ENCODE peak calls at places on chromosome 11, in eight cellular contexts. One of them, this sample, is unnamed.

GRCh38 chr11:75463106-75463774 is 30.2 kb upstream of the KLHL35 start:
- DNase-seq in ovary: no peak
- DNase-seq in PC-9: no peak
- DNase-seq in BE2C: no peak
- DNase-seq in tibial artery: no peak
- DNase-seq in breast epithelium: no peak
- DNase-seq in cardiac muscle cell: no peak
- DNase-seq in pancreas: peak; percentile 25
- DNase-seq in this sample: no peak

GRCh38 chr11:73345481-73346147 is 30.6 kb upstream of the RELT start:
- DNase-seq in ovary: no peak
- DNase-seq in PC-9: no peak
- DNase-seq in BE2C: no peak
- DNase-seq in tibial artery: no peak
- DNase-seq in breast epithelium: no peak
- DNase-seq in cardiac muscle cell: no peak
- DNase-seq in pancreas: no peak
- DNase-seq in this sample: no peak

GRCh38 chr11:74532496-74533246 is 39.1 kb upstream of the LIPT2 start:
- DNase-seq in ovary: no peak
- DNase-seq in PC-9: peak; percentile 64
- DNase-seq in BE2C: no peak
- DNase-seq in tibial artery: no peak
- DNase-seq in breast epithelium: no peak
- DNase-seq in cardiac muscle cell: no peak
- DNase-seq in pancreas: no peak
- DNase-seq in this sample: no peak

GRCh38 chr11:20002312-20003216 is 157.7 kb downstream of the DBX1 start:
- DNase-seq in ovary: no peak
- DNase-seq in PC-9: no peak
- DNase-seq in BE2C: no peak
- DNase-seq in tibial artery: no peak
- DNase-seq in breast epithelium: no peak
- DNase-seq in cardiac muscle cell: no peak
- DNase-seq in pancreas: no peak
- DNase-seq in this sample: no peak

GRCh38 chr11:65205602-65205967 is 23.9 kb downstream of the CAPN1 start:
- DNase-seq in ovary: no peak
- DNase-seq in PC-9: no peak
- DNase-seq in BE2C: no peak
- DNase-seq in tibial artery: no peak
- DNase-seq in breast epithelium: no peak
- DNase-seq in cardiac muscle cell: no peak
- DNase-seq in pancreas: no peak
- DNase-seq in this sample: no peak

GRCh38 chr11:119056397-119056999 is 507 bp downstream of the HYOU1 start:
- DNase-seq in ovary: peak; percentile 57
- DNase-seq in PC-9: peak; percentile 49
- DNase-seq in BE2C: peak; percentile 47
- DNase-seq in tibial artery: no peak
- DNase-seq in breast epithelium: no peak
- DNase-seq in cardiac muscle cell: peak; percentile 38
- DNase-seq in pancreas: peak; percentile 87
- DNase-seq in this sample: peak; percentile 92

GRCh38 chr11:12692238-12693074 is 18.2 kb downstream of the TEAD1 start:
- DNase-seq in ovary: peak; percentile 96
- DNase-seq in PC-9: no peak
- DNase-seq in BE2C: peak; percentile 78
- DNase-seq in tibial artery: peak; percentile 87
- DNase-seq in breast epithelium: peak; percentile 79
- DNase-seq in cardiac muscle cell: peak; percentile 71
- DNase-seq in pancreas: peak; percentile 94
- DNase-seq in this sample: no peak

GRCh38 chr11:45486461-45486860 is 179.0 kb downstream of the CHST1 start:
- DNase-seq in ovary: no peak
- DNase-seq in PC-9: no peak
- DNase-seq in BE2C: no peak
- DNase-seq in tibial artery: no peak
- DNase-seq in breast epithelium: no peak
- DNase-seq in cardiac muscle cell: no peak
- DNase-seq in pancreas: no peak
- DNase-seq in this sample: no peak

GRCh38 chr11:132962026-132962425 is 570.3 kb downstream of the OPCML start:
- DNase-seq in ovary: no peak
- DNase-seq in PC-9: no peak
- DNase-seq in BE2C: no peak
- DNase-seq in tibial artery: no peak
- DNase-seq in breast epithelium: no peak
- DNase-seq in cardiac muscle cell: no peak
- DNase-seq in pancreas: no peak
- DNase-seq in this sample: no peak

GRCh38 chr11:118896472-118896913 is 12.8 kb downstream of the CXCR5 start:
- DNase-seq in ovary: no peak
- DNase-seq in PC-9: no peak
- DNase-seq in BE2C: peak; percentile 4
- DNase-seq in tibial artery: no peak
- DNase-seq in breast epithelium: no peak
- DNase-seq in cardiac muscle cell: no peak
- DNase-seq in pancreas: no peak
- DNase-seq in this sample: peak; percentile 78

GRCh38 chr11:10654211-10655150 is 39.1 kb downstream of the IRAG1 start:
- DNase-seq in ovary: no peak
- DNase-seq in PC-9: no peak
- DNase-seq in BE2C: peak; percentile 19
- DNase-seq in tibial artery: no peak
- DNase-seq in breast epithelium: no peak
- DNase-seq in cardiac muscle cell: peak; percentile 42
- DNase-seq in pancreas: no peak
- DNase-seq in this sample: peak; percentile 82

GRCh38 chr11:1935156-1936071 is 11.7 kb upstream of the MRPL23 start:
- DNase-seq in ovary: no peak
- DNase-seq in PC-9: no peak
- DNase-seq in BE2C: peak; percentile 0
- DNase-seq in tibial artery: no peak
- DNase-seq in breast epithelium: no peak
- DNase-seq in cardiac muscle cell: no peak
- DNase-seq in pancreas: peak; percentile 68
- DNase-seq in this sample: peak; percentile 58

GRCh38 chr11:134275188-134275533 is 1.0 kb upstream of the GLB1L3 start:
- DNase-seq in ovary: no peak
- DNase-seq in PC-9: no peak
- DNase-seq in BE2C: no peak
- DNase-seq in tibial artery: no peak
- DNase-seq in breast epithelium: no peak
- DNase-seq in cardiac muscle cell: no peak
- DNase-seq in pancreas: no peak
- DNase-seq in this sample: no peak

GRCh38 chr11:134273317-134273712 is 2.9 kb upstream of the GLB1L3 start:
- DNase-seq in ovary: no peak
- DNase-seq in PC-9: no peak
- DNase-seq in BE2C: no peak
- DNase-seq in tibial artery: no peak
- DNase-seq in breast epithelium: no peak
- DNase-seq in cardiac muscle cell: no peak
- DNase-seq in pancreas: no peak
- DNase-seq in this sample: no peak

GRCh38 chr11:134276396-134277175 is 407 bp downstream of the GLB1L3 start:
- DNase-seq in ovary: no peak
- DNase-seq in PC-9: no peak
- DNase-seq in BE2C: no peak
- DNase-seq in tibial artery: no peak
- DNase-seq in breast epithelium: no peak
- DNase-seq in cardiac muscle cell: no peak
- DNase-seq in pancreas: peak; percentile 73
- DNase-seq in this sample: peak; percentile 92

GRCh38 chr11:134277176-134278001 is 1.2 kb downstream of the GLB1L3 start:
- DNase-seq in ovary: no peak
- DNase-seq in PC-9: no peak
- DNase-seq in BE2C: no peak
- DNase-seq in tibial artery: no peak
- DNase-seq in breast epithelium: no peak
- DNase-seq in cardiac muscle cell: no peak
- DNase-seq in pancreas: no peak
- DNase-seq in this sample: peak; percentile 76

GRCh38 chr11:134275534-134276395 is at the start of gene GLB1L3:
- DNase-seq in ovary: no peak
- DNase-seq in PC-9: no peak
- DNase-seq in BE2C: peak; percentile 28
- DNase-seq in tibial artery: no peak
- DNase-seq in breast epithelium: no peak
- DNase-seq in cardiac muscle cell: peak; percentile 39
- DNase-seq in pancreas: peak; percentile 68
- DNase-seq in this sample: peak; percentile 87
- H3K4me3 ChIP-seq in ovary: peak within 1 kb of the TSS; percentile 30
- H3K4me3 ChIP-seq in PC-9: no peak within 1 kb of the TSS
- H3K4me3 ChIP-seq in BE2C: no peak within 1 kb of the TSS
- H3K4me3 ChIP-seq in tibial artery: peak within 1 kb of the TSS; percentile 33
- H3K4me3 ChIP-seq in breast epithelium: peak within 1 kb of the TSS; percentile 45
- H3K4me3 ChIP-seq in cardiac muscle cell: peak within 1 kb of the TSS; percentile 31
- H3K4me3 ChIP-seq in pancreas: peak within 1 kb of the TSS; percentile 13
- H3K4me3 ChIP-seq in this sample: peak within 1 kb of the TSS; percentile 84

GRCh38 chr11:71109586-71109985 is 142.8 kb downstream of the SHANK2 start:
- DNase-seq in ovary: no peak
- DNase-seq in PC-9: no peak
- DNase-seq in BE2C: no peak
- DNase-seq in tibial artery: no peak
- DNase-seq in breast epithelium: peak; percentile 37
- DNase-seq in cardiac muscle cell: no peak
- DNase-seq in pancreas: no peak
- DNase-seq in this sample: no peak

GRCh38 chr11:71108013-71108865 is 144.1 kb downstream of the SHANK2 start:
- DNase-seq in ovary: no peak
- DNase-seq in PC-9: no peak
- DNase-seq in BE2C: no peak
- DNase-seq in tibial artery: no peak
- DNase-seq in breast epithelium: no peak
- DNase-seq in cardiac muscle cell: no peak
- DNase-seq in pancreas: no peak
- DNase-seq in this sample: no peak

GRCh38 chr11:71112454-71112853 is 139.9 kb downstream of the SHANK2 start:
- DNase-seq in ovary: no peak
- DNase-seq in PC-9: no peak
- DNase-seq in BE2C: no peak
- DNase-seq in tibial artery: no peak
- DNase-seq in breast epithelium: no peak
- DNase-seq in cardiac muscle cell: no peak
- DNase-seq in pancreas: no peak
- DNase-seq in this sample: peak; percentile 60

GRCh38 chr11:71106671-71107070 is 145.7 kb downstream of the SHANK2 start:
- DNase-seq in ovary: no peak
- DNase-seq in PC-9: no peak
- DNase-seq in BE2C: no peak
- DNase-seq in tibial artery: no peak
- DNase-seq in breast epithelium: peak; percentile 38
- DNase-seq in cardiac muscle cell: no peak
- DNase-seq in pancreas: no peak
- DNase-seq in this sample: no peak

DNA sequence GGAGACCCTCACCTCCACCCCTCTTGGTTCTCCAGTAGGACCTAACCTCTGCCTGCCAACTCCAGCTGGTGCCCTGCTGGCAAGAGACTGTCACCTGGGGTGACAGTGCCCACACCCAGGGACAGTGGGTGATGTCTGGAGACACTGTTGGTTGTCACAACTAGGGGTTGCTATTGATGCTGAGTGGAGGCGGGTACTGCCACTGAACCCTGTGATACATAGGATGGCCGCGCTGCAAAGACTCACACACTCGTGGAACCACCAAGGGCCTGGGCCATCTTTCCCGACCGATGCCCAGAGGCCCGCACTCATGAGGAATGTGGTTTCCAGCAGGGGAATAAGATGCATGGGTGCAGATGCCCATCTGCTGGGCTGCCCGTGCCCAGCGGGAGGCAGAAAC is 143.2 kb downstream of the SHANK2 start:
- DNase-seq in ovary: no peak
- DNase-seq in PC-9: no peak
- DNase-seq in BE2C: no peak
- DNase-seq in tibial artery: no peak
- DNase-seq in breast epithelium: peak; percentile 22
- DNase-seq in cardiac muscle cell: no peak
- DNase-seq in pancreas: no peak
- DNase-seq in this sample: no peak
- H3K27me3 ChIP-seq in ovary: no peaks in the 10 kb centered on the region
- H3K27me3 ChIP-seq in PC-9: no peaks in the 10 kb centered on the region
- H3K27me3 ChIP-seq in BE2C: peaks cover 31% of the 10 kb centered on the region
- H3K27me3 ChIP-seq in tibial artery: no peaks in the 10 kb centered on the region
- H3K27me3 ChIP-seq in breast epithelium: no peaks in the 10 kb centered on the region
- H3K27me3 ChIP-seq in cardiac muscle cell: no peaks in the 10 kb centered on the region
- H3K27me3 ChIP-seq in pancreas: no peaks in the 10 kb centered on the region
- H3K27me3 ChIP-seq in this sample: no peaks in the 10 kb centered on the region

GRCh38 chr11:114257621-114258558 is 38.3 kb upstream of the NNMT start:
- DNase-seq in ovary: peak; percentile 88
- DNase-seq in PC-9: no peak
- DNase-seq in BE2C: peak; percentile 32
- DNase-seq in tibial artery: peak; percentile 78
- DNase-seq in breast epithelium: peak; percentile 66
- DNase-seq in cardiac muscle cell: peak; percentile 43
- DNase-seq in pancreas: no peak
- DNase-seq in this sample: peak; percentile 85
- H3K4me3 ChIP-seq in ovary: peak overlapping the region; percentile 15
- H3K4me3 ChIP-seq in PC-9: no peak overlapping the region
- H3K4me3 ChIP-seq in BE2C: no peak overlapping the region
- H3K4me3 ChIP-seq in tibial artery: peak overlapping the region; percentile 8
- H3K4me3 ChIP-seq in breast epithelium: peak overlapping the region; percentile 32
- H3K4me3 ChIP-seq in cardiac muscle cell: no peak overlapping the region
- H3K4me3 ChIP-seq in pancreas: no peak overlapping the region
- H3K4me3 ChIP-seq in this sample: no peak overlapping the region

DNA sequence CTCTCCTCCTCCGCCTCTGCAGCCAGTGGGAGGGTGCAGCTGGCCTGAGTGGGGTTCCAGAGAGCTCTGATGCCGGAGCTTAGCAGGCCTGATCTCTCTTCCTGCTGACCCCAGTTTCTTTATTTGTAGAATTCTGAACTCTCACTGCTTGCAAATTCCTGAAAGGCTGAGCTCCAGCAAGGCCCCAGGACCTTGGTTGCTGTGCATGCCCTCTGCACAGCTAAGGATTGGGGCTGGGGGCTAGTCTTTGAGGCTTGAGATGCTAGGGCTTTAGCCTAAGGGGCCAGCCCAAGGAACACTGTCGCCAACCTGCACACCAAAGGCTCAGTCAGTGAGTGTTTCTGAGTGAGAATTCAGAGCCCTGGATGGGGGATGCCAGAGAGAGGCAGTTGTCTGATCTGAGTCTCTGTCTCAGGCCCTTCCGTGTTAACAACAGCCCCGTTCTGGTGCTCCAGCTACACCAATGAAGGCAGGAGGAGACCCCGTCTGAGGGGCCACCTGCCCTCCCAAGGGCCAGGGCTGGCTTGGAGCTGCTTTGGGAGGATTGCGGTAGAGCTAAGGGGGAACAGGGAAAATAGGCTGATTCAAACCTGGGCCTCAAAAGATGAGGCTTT is 106.0 kb upstream of the LMO1 start:
- DNase-seq in ovary: no peak
- DNase-seq in PC-9: no peak
- DNase-seq in BE2C: no peak
- DNase-seq in tibial artery: peak; percentile 2
- DNase-seq in breast epithelium: peak; percentile 35
- DNase-seq in cardiac muscle cell: no peak
- DNase-seq in pancreas: no peak
- DNase-seq in this sample: no peak
- H3K27me3 ChIP-seq in ovary: no peaks in the 10 kb centered on the region
- H3K27me3 ChIP-seq in PC-9: no peaks in the 10 kb centered on the region
- H3K27me3 ChIP-seq in BE2C: no peaks in the 10 kb centered on the region
- H3K27me3 ChIP-seq in tibial artery: no peaks in the 10 kb centered on the region
- H3K27me3 ChIP-seq in breast epithelium: no peaks in the 10 kb centered on the region
- H3K27me3 ChIP-seq in cardiac muscle cell: no peaks in the 10 kb centered on the region
- H3K27me3 ChIP-seq in pancreas: no peaks in the 10 kb centered on the region
- H3K27me3 ChIP-seq in this sample: no peaks in the 10 kb centered on the region

GRCh38 chr11:63769719-63770443 is 1.3 kb upstream of the ZFTA start:
- DNase-seq in ovary: no peak
- DNase-seq in PC-9: no peak
- DNase-seq in BE2C: no peak
- DNase-seq in tibial artery: no peak
- DNase-seq in breast epithelium: no peak
- DNase-seq in cardiac muscle cell: peak; percentile 46
- DNase-seq in pancreas: no peak
- DNase-seq in this sample: peak; percentile 72
- H3K4me3 ChIP-seq in ovary: peak overlapping the region; percentile 78
- H3K4me3 ChIP-seq in PC-9: peak overlapping the region; percentile 65
- H3K4me3 ChIP-seq in BE2C: peak overlapping the region; percentile 45
- H3K4me3 ChIP-seq in tibial artery: peak overlapping the region; percentile 91
- H3K4me3 ChIP-seq in breast epithelium: peak overlapping the region; percentile 90
- H3K4me3 ChIP-seq in cardiac muscle cell: peak overlapping the region; percentile 85
- H3K4me3 ChIP-seq in pancreas: peak overlapping the region; percentile 94
- H3K4me3 ChIP-seq in this sample: peak overlapping the region; percentile 83